ENCODE peak calls at places on chromosomes 12 and 14, in eight cellular contexts. One of them, this sample, is unnamed.

GRCh38 chr14:43141636-43142191 is 1365.4 kb downstream of the FSCB start:
- DNase-seq in neural progenitor cell: no peak
- DNase-seq in ovary: no peak
- DNase-seq in K562: no peak
- DNase-seq in AG09309: no peak
- DNase-seq in neural crest cell: no peak
- DNase-seq in AG10803: no peak
- DNase-seq in gastrocnemius medialis: no peak
- DNase-seq in this sample: no peak

GRCh38 chr12:98895086-98895651 is 250.1 kb downstream of the APAF1 start:
- DNase-seq in neural progenitor cell: peak; percentile 75
- DNase-seq in neural crest cell: peak; percentile 45
- DNase-seq in K562: no peak
- DNase-seq in AG10803: no peak
- DNase-seq in AG09309: no peak
- DNase-seq in gastrocnemius medialis: no peak
- DNase-seq in ovary: peak; percentile 18
- DNase-seq in this sample: no peak

GRCh38 chr12:2793561-2793960 is 1.2 kb upstream of the FKBP4 start:
- DNase-seq in neural progenitor cell: no peak
- DNase-seq in AG10803: no peak
- DNase-seq in ovary: peak; percentile 42
- DNase-seq in gastrocnemius medialis: no peak
- DNase-seq in AG09309: no peak
- DNase-seq in neural crest cell: no peak
- DNase-seq in K562: no peak
- DNase-seq in this sample: no peak

GRCh38 chr12:25054783-25055144 is 105.9 kb upstream of the BCAT1 start:
- DNase-seq in neural crest cell: no peak
- DNase-seq in ovary: no peak
- DNase-seq in AG10803: no peak
- DNase-seq in AG09309: no peak
- DNase-seq in gastrocnemius medialis: no peak
- DNase-seq in K562: no peak
- DNase-seq in neural progenitor cell: no peak
- DNase-seq in this sample: no peak

GRCh38 chr12:27595231-27595642 is 71.2 kb downstream of the PPFIBP1 start:
- DNase-seq in AG09309: peak; percentile 50
- DNase-seq in gastrocnemius medialis: peak; percentile 17
- DNase-seq in K562: no peak
- DNase-seq in neural crest cell: no peak
- DNase-seq in AG10803: peak; percentile 95
- DNase-seq in ovary: peak; percentile 56
- DNase-seq in neural progenitor cell: peak; percentile 82
- DNase-seq in this sample: peak; percentile 57

GRCh38 chr12:27260746-27261145 is 16.7 kb downstream of the STK38L start:
- DNase-seq in K562: no peak
- DNase-seq in AG10803: peak; percentile 60
- DNase-seq in AG09309: no peak
- DNase-seq in gastrocnemius medialis: no peak
- DNase-seq in neural crest cell: no peak
- DNase-seq in neural progenitor cell: no peak
- DNase-seq in ovary: no peak
- DNase-seq in this sample: peak; percentile 50

GRCh38 chr14:77872971-77873370 is 73.1 kb downstream of the ADCK1 start:
- DNase-seq in neural crest cell: no peak
- DNase-seq in gastrocnemius medialis: no peak
- DNase-seq in K562: no peak
- DNase-seq in AG10803: no peak
- DNase-seq in ovary: no peak
- DNase-seq in AG09309: no peak
- DNase-seq in neural progenitor cell: no peak
- DNase-seq in this sample: no peak

GRCh38 chr12:76883151-76883550 is 4.3 kb upstream of the CSRP2 start:
- DNase-seq in AG10803: peak; percentile 79
- DNase-seq in K562: no peak
- DNase-seq in gastrocnemius medialis: no peak
- DNase-seq in AG09309: no peak
- DNase-seq in neural crest cell: no peak
- DNase-seq in neural progenitor cell: no peak
- DNase-seq in ovary: no peak
- DNase-seq in this sample: no peak

GRCh38 chr12:108099085-108099484 is 30.0 kb upstream of the WSCD2 start:
- DNase-seq in AG10803: no peak
- DNase-seq in AG09309: no peak
- DNase-seq in neural crest cell: no peak
- DNase-seq in ovary: no peak
- DNase-seq in gastrocnemius medialis: no peak
- DNase-seq in K562: no peak
- DNase-seq in neural progenitor cell: no peak
- DNase-seq in this sample: no peak
- TF ChIP-seq CTCF in AG10803: peak; percentile 37
- TF ChIP-seq CTCF in AG09309: peak; percentile 22
- TF ChIP-seq CTCF in neural crest cell: peak; percentile 45
- TF ChIP-seq CTCF in ovary: no peak
- TF ChIP-seq CTCF in gastrocnemius medialis: no peak
- TF ChIP-seq CTCF in K562: peak; percentile 84
- TF ChIP-seq CTCF in neural progenitor cell: peak; percentile 29
- TF ChIP-seq CTCF in this sample: peak; percentile 27

DNA sequence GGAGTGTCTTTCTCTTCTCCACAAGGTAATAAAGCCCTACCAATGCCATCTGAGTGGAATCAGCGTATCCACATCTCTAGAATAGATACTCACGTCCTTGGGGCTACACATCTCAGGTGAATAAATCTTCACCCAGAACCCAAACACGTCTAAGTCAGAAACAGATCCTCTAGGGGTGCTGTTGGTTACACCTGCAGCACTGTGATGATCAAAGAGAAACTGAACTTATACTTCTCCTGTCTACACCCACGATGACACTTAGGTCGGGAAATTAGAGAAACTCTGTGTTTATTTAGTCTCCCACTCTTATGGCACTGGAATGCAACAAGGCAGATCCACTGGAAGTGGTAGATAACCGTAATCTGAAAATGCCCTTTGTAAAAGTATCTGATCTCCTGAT is 46.2 kb downstream of the WIF1 start:
- DNase-seq in gastrocnemius medialis: no peak
- DNase-seq in AG10803: no peak
- DNase-seq in neural crest cell: no peak
- DNase-seq in K562: no peak
- DNase-seq in AG09309: no peak
- DNase-seq in ovary: no peak
- DNase-seq in neural progenitor cell: no peak
- DNase-seq in this sample: no peak
- TF ChIP-seq CTCF in gastrocnemius medialis: no peak
- TF ChIP-seq CTCF in AG10803: no peak
- TF ChIP-seq CTCF in neural crest cell: no peak
- TF ChIP-seq CTCF in K562: no peak
- TF ChIP-seq CTCF in AG09309: no peak
- TF ChIP-seq CTCF in ovary: no peak
- TF ChIP-seq CTCF in neural progenitor cell: peak; percentile 13
- TF ChIP-seq CTCF in this sample: no peak

DNA sequence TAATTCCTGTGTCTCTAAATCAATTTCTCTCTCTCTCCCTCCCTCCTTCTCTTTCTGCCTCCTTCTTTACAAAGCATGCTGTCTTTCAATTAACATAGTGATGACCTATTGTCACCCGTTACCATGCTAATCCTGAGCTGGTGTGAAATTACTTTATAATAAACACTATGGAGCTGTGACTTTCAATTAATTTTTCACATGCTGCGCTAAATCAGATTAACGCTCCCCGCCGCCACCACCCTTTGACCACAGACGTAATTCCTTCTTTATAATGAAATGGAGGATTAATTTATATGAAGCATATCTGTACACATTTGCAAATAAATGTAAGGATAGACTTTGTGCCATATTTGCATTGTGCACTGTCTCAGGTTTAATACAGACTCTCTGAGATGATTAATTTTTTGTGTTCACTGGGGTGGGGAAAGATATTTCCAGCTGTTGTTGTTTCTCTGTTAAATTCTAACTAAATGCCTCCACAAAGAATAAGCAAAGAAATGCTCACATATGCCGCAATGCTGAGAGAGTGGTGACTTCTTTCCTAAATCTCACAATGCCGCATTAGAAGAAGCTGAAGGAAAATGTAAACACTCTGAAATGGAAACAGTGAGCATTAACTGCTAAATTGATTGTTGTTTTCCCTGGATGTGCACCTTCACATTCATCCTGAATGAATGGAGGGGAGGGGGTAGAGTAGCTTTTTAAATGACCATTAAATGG is 418.8 kb downstream of the PDZRN4 start:
- DNase-seq in AG10803: no peak
- DNase-seq in AG09309: no peak
- DNase-seq in neural progenitor cell: no peak
- DNase-seq in gastrocnemius medialis: no peak
- DNase-seq in K562: no peak
- DNase-seq in ovary: no peak
- DNase-seq in neural crest cell: no peak
- DNase-seq in this sample: no peak
- TF ChIP-seq CTCF in AG10803: no peak
- TF ChIP-seq CTCF in AG09309: no peak
- TF ChIP-seq CTCF in neural progenitor cell: no peak
- TF ChIP-seq CTCF in gastrocnemius medialis: no peak
- TF ChIP-seq CTCF in K562: no peak
- TF ChIP-seq CTCF in ovary: no peak
- TF ChIP-seq CTCF in neural crest cell: no peak
- TF ChIP-seq CTCF in this sample: no peak

GRCh38 chr14:24394275-24394674 is 4.5 kb upstream of the NYNRIN start:
- DNase-seq in gastrocnemius medialis: no peak
- DNase-seq in AG09309: no peak
- DNase-seq in ovary: no peak
- DNase-seq in K562: no peak
- DNase-seq in neural crest cell: no peak
- DNase-seq in AG10803: no peak
- DNase-seq in neural progenitor cell: no peak
- DNase-seq in this sample: no peak
- TF ChIP-seq CTCF in gastrocnemius medialis: no peak
- TF ChIP-seq CTCF in AG09309: no peak
- TF ChIP-seq CTCF in ovary: no peak
- TF ChIP-seq CTCF in K562: no peak
- TF ChIP-seq CTCF in neural crest cell: no peak
- TF ChIP-seq CTCF in AG10803: no peak
- TF ChIP-seq CTCF in neural progenitor cell: no peak
- TF ChIP-seq CTCF in this sample: no peak

GRCh38 chr14:75084513-75084912 is 15.1 kb downstream of the ZC2HC1C start:
- DNase-seq in AG09309: no peak
- DNase-seq in neural progenitor cell: no peak
- DNase-seq in gastrocnemius medialis: no peak
- DNase-seq in ovary: no peak
- DNase-seq in neural crest cell: no peak
- DNase-seq in K562: no peak
- DNase-seq in AG10803: no peak
- DNase-seq in this sample: no peak
- TF ChIP-seq CTCF in AG09309: peak; percentile 18
- TF ChIP-seq CTCF in neural progenitor cell: peak; percentile 19
- TF ChIP-seq CTCF in gastrocnemius medialis: peak; percentile 31
- TF ChIP-seq CTCF in ovary: no peak
- TF ChIP-seq CTCF in neural crest cell: no peak
- TF ChIP-seq CTCF in K562: peak; percentile 20
- TF ChIP-seq CTCF in AG10803: no peak
- TF ChIP-seq CTCF in this sample: no peak

DNA sequence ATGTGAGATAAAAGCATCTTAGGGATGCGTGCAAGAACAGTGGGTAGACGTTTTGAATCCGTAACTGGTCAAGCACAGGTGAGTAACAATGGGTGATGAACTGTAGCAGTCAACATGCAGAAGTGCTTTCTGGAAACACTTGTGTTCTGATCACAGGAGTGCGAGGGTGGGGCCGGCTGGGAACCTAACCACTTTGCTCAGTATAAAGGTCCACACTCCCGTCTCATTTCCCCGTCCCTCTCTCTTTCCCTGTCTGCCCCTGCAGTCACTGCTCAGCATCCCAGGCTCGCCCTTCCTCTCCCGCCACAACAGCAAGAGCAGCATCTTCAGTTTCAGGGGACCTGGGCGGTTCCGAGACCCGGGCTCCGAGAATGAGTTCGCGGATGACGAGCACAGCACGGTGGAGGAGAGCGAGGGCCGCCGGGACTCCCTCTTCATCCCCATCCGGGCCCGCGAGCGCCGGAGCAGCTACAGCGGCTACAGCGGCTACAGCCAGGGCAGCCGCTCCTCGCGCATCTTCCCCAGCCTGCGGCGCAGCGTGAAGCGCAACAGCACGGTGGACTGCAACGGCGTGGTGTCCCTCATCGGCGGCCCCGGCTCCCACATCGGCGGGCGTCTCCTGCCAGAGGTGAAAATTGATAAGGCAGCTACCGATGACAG is 127.1 kb downstream of the FIGNL2 start:
- DNase-seq in gastrocnemius medialis: no peak
- DNase-seq in neural crest cell: no peak
- DNase-seq in AG09309: no peak
- DNase-seq in ovary: peak; percentile 48
- DNase-seq in neural progenitor cell: peak; percentile 65
- DNase-seq in AG10803: no peak
- DNase-seq in K562: no peak
- DNase-seq in this sample: peak; percentile 90
- TF ChIP-seq CTCF in gastrocnemius medialis: no peak
- TF ChIP-seq CTCF in neural crest cell: no peak
- TF ChIP-seq CTCF in AG09309: peak; percentile 16
- TF ChIP-seq CTCF in ovary: no peak
- TF ChIP-seq CTCF in neural progenitor cell: no peak
- TF ChIP-seq CTCF in AG10803: no peak
- TF ChIP-seq CTCF in K562: no peak
- TF ChIP-seq CTCF in this sample: peak; percentile 20

DNA sequence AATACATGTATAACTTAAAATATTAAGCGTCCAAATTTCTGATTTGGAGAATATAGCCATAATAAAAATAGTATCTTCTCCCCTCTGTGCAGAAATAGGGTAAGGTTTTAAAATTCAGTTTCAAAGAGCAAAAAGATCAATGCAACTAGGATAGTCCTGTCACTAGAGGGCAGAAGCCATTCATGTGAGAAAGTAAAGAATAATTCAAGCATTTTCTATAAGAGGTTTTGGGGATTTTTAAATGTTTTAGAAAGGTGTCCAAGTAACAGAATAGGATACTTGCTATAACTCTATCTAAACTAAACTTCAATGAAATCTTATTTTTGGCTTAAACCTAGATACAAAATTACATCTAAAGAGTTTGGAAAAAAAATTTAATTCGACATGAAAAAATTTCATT is 50.3 kb downstream of the ADAMTS20 start:
- DNase-seq in AG10803: peak; percentile 18
- DNase-seq in neural progenitor cell: peak; percentile 27
- DNase-seq in AG09309: peak; percentile 7
- DNase-seq in gastrocnemius medialis: no peak
- DNase-seq in neural crest cell: no peak
- DNase-seq in K562: no peak
- DNase-seq in ovary: no peak
- DNase-seq in this sample: no peak
- TF ChIP-seq CTCF in AG10803: peak; percentile 66
- TF ChIP-seq CTCF in neural progenitor cell: peak; percentile 71
- TF ChIP-seq CTCF in AG09309: peak; percentile 53
- TF ChIP-seq CTCF in gastrocnemius medialis: no peak
- TF ChIP-seq CTCF in neural crest cell: peak; percentile 72
- TF ChIP-seq CTCF in K562: peak; percentile 25
- TF ChIP-seq CTCF in ovary: no peak
- TF ChIP-seq CTCF in this sample: peak; percentile 61

DNA sequence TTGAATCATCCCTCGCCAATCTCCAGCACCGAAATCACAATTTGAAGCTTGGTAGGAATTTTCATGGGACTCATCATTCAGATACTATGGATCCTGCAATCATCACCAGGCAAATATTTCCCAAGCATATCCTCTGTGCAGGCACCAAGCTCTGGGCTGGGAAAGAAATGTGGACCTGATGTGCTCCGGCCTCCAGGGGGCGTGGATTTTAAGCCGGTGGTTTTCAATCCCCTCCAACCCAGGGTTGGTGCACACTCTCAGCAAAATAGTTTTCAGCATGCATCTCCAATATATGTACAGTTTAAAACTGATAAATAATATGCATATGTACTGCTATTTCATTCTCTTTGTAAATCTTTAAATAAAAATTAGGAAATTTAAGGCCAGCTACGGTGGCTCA is 98.9 kb downstream of the RBM19 start:
- DNase-seq in AG10803: peak; percentile 15
- DNase-seq in neural crest cell: peak; percentile 30
- DNase-seq in ovary: no peak
- DNase-seq in neural progenitor cell: peak; percentile 62
- DNase-seq in K562: peak; percentile 56
- DNase-seq in gastrocnemius medialis: no peak
- DNase-seq in AG09309: no peak
- DNase-seq in this sample: peak; percentile 96
- TF ChIP-seq CTCF in AG10803: peak; percentile 44
- TF ChIP-seq CTCF in neural crest cell: peak; percentile 58
- TF ChIP-seq CTCF in ovary: no peak
- TF ChIP-seq CTCF in neural progenitor cell: peak; percentile 72
- TF ChIP-seq CTCF in K562: peak; percentile 49
- TF ChIP-seq CTCF in gastrocnemius medialis: no peak
- TF ChIP-seq CTCF in AG09309: peak; percentile 41
- TF ChIP-seq CTCF in this sample: peak; percentile 53

This sample was measured in osteoblast.